ENCODE peak calls at places on chromosomes 16 and 17, in four cellular contexts. T, W, C and E are unnamed samples.

GRCh38 chr17:55731586-55732250 is 9.1 kb upstream of the TMEM100 start:
- DNase-seq in T (peak), W (no peak), C (no peak), E (no peak)

GRCh38 chr17:2264023-2264860 is 39.3 kb downstream of the SMG6 start:
- DNase-seq in T (no peak), W (no peak), C (no peak), E (no peak)

GRCh38 chr16:64952177-64952576 is 169.7 kb downstream of the CDH11 start:
- DNase-seq in T (no peak), W (peak), C (no peak), E (no peak)

GRCh38 chr16:85093705-85094104 is 18.6 kb downstream of the CIBAR2 start:
- DNase-seq in T (no peak), W (no peak), C (no peak), E (no peak)

GRCh38 chr16:58488531-58488930 is 11.4 kb upstream of the NDRG4 start:
- DNase-seq in T (no peak), W (no peak), C (no peak), E (no peak)

GRCh38 chr17:17424552-17424951 is 52.2 kb upstream of the MED9 start:
- DNase-seq in T (no peak), W (no peak), C (no peak), E (no peak)

GRCh38 chr17:57806083-57806830 is 43.6 kb downstream of the MRPS23 start:
- DNase-seq in T (no peak), W (no peak), C (no peak), E (no peak)

GRCh38 chr16:10871157-10871991 is 5.6 kb upstream of the CIITA start:
- DNase-seq in T (peak), W (peak), C (peak), E (peak)

GRCh38 chr17:62705781-62706597 is 78.5 kb downstream of the MRC2 start:
- DNase-seq in T (no peak), W (peak), C (no peak), E (no peak)

GRCh38 chr16:64983226-64983625 is 138.6 kb downstream of the CDH11 start:
- DNase-seq in T (no peak), W (no peak), C (no peak), E (no peak)

GRCh38 chr16:7272567-7273158 is 60.0 kb upstream of the RBFOX1 start:
- DNase-seq in T (no peak), W (no peak), C (no peak), E (no peak)

GRCh38 chr16:47965439-47965838 is 190.4 kb downstream of the ABCC12 start:
- DNase-seq in T (no peak), W (no peak), C (no peak), E (no peak)

GRCh38 chr16:165218-165538 is 600 bp upstream of the HBM start:
- DNase-seq in T (no peak), W (no peak), C (no peak), E (no peak)
- TF ChIP-seq CTCF in T (no peak), W (no peak), C (no peak), E (no peak)

GRCh38 chr17:68782829-68783228 is 172.4 kb downstream of the ABCA8 start:
- DNase-seq in T (no peak), W (peak), C (no peak), E (no peak)
- TF ChIP-seq CTCF in T (no peak), W (no peak), C (no peak), E (no peak)

DNA sequence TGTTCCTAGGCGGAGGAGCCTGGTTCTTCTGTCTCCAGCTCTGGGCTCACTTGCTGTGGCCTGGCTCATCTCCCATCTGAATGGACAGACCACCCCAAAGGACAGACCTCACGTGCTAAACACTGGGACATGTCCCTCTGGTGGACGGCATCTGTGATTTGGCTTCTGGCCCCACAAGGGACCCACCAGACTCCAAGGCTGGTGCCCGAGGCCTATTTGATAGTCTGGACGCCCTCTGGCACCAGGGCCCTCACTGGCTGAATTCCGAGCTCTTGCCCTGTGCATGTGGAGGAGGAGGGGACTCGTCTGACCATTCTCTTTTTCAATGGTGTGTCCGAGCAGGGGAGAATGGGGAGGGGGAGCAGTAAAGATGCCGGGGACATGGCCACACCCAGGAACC is 62.8 kb upstream of the LGALS9 start:
- DNase-seq in T (no peak), W (no peak), C (no peak), E (no peak)
- TF ChIP-seq CTCF in T (no peak), W (no peak), C (no peak), E (no peak)

GRCh38 chr17:75753514-75754377 is 11.2 kb downstream of the GALK1 start:
- DNase-seq in T (peak), W (peak), C (peak), E (peak)
- TF ChIP-seq CTCF in T (peak), W (peak), C (peak), E (no peak)